ENCODE peak calls at places on chromosomes 13 and 19, in four cellular contexts. One of them, this sample, is unnamed.

GRCh38 chr13:26186995-26187394 is 35.1 kb downstream of the RNF6 start:
- DNase-seq in globus pallidus: no peak
- DNase-seq in stimulated activated CD4-positive, alpha-beta T cell treated with anti-CD3 and anti-CD28 coated beads, Interleukin-15, amount 100 ng/mL, for 48 hours: no peak
- DNase-seq in thoracic aorta: no peak
- DNase-seq in this sample: no peak

GRCh38 chr13:32047088-32047487 is 15.5 kb downstream of the FRY start:
- DNase-seq in stimulated activated CD4-positive, alpha-beta T cell treated with anti-CD3 and anti-CD28 coated beads, Interleukin-15, amount 100 ng/mL, for 48 hours: no peak
- DNase-seq in thoracic aorta: no peak
- DNase-seq in globus pallidus: peak
- DNase-seq in this sample: no peak

GRCh38 chr19:42076375-42076944 is 494 bp downstream of the ZNF574 start:
- DNase-seq in stimulated activated CD4-positive, alpha-beta T cell treated with anti-CD3 and anti-CD28 coated beads, Interleukin-15, amount 100 ng/mL, for 48 hours: no peak
- DNase-seq in thoracic aorta: no peak
- DNase-seq in globus pallidus: no peak
- DNase-seq in this sample: no peak

GRCh38 chr19:15371786-15372380 is 7.7 kb downstream of the AKAP8 start:
- DNase-seq in stimulated activated CD4-positive, alpha-beta T cell treated with anti-CD3 and anti-CD28 coated beads, Interleukin-15, amount 100 ng/mL, for 48 hours: no peak
- DNase-seq in thoracic aorta: no peak
- DNase-seq in globus pallidus: no peak
- DNase-seq in this sample: no peak

GRCh38 chr19:12949363-12950284 is 4.0 kb downstream of the RAD23A start:
- DNase-seq in thoracic aorta: no peak
- DNase-seq in stimulated activated CD4-positive, alpha-beta T cell treated with anti-CD3 and anti-CD28 coated beads, Interleukin-15, amount 100 ng/mL, for 48 hours: no peak
- DNase-seq in globus pallidus: no peak
- DNase-seq in this sample: no peak

GRCh38 chr13:51826606-51827005 is 18.4 kb downstream of the TMEM272 start:
- DNase-seq in stimulated activated CD4-positive, alpha-beta T cell treated with anti-CD3 and anti-CD28 coated beads, Interleukin-15, amount 100 ng/mL, for 48 hours: no peak
- DNase-seq in globus pallidus: no peak
- DNase-seq in thoracic aorta: no peak
- DNase-seq in this sample: no peak

GRCh38 chr19:35458192-35458591 is 10.1 kb downstream of the FFAR2 start:
- DNase-seq in thoracic aorta: no peak
- DNase-seq in stimulated activated CD4-positive, alpha-beta T cell treated with anti-CD3 and anti-CD28 coated beads, Interleukin-15, amount 100 ng/mL, for 48 hours: no peak
- DNase-seq in globus pallidus: no peak
- DNase-seq in this sample: no peak

GRCh38 chr13:74250738-74251190 is 116.6 kb upstream of the KLF12 start:
- DNase-seq in thoracic aorta: no peak
- DNase-seq in stimulated activated CD4-positive, alpha-beta T cell treated with anti-CD3 and anti-CD28 coated beads, Interleukin-15, amount 100 ng/mL, for 48 hours: no peak
- DNase-seq in globus pallidus: no peak
- DNase-seq in this sample: no peak

GRCh38 chr13:45364876-45365557 is 24.0 kb upstream of the TPT1 start:
- DNase-seq in thoracic aorta: no peak
- DNase-seq in globus pallidus: no peak
- DNase-seq in stimulated activated CD4-positive, alpha-beta T cell treated with anti-CD3 and anti-CD28 coated beads, Interleukin-15, amount 100 ng/mL, for 48 hours: no peak
- DNase-seq in this sample: no peak

GRCh38 chr13:110499621-110500281 is 61.8 kb downstream of the RAB20 start:
- DNase-seq in thoracic aorta: no peak
- DNase-seq in stimulated activated CD4-positive, alpha-beta T cell treated with anti-CD3 and anti-CD28 coated beads, Interleukin-15, amount 100 ng/mL, for 48 hours: no peak
- DNase-seq in globus pallidus: no peak
- DNase-seq in this sample: no peak

GRCh38 chr13:28533441-28534166 is 38.7 kb upstream of the FLT1 start:
- DNase-seq in thoracic aorta: no peak
- DNase-seq in stimulated activated CD4-positive, alpha-beta T cell treated with anti-CD3 and anti-CD28 coated beads, Interleukin-15, amount 100 ng/mL, for 48 hours: no peak
- DNase-seq in globus pallidus: no peak
- DNase-seq in this sample: no peak

GRCh38 chr13:110680852-110681251 is 25.1 kb downstream of the CARS2 start:
- DNase-seq in stimulated activated CD4-positive, alpha-beta T cell treated with anti-CD3 and anti-CD28 coated beads, Interleukin-15, amount 100 ng/mL, for 48 hours: no peak
- DNase-seq in globus pallidus: no peak
- DNase-seq in thoracic aorta: no peak
- DNase-seq in this sample: peak

GRCh38 chr19:22617614-22618325 is 16.4 kb upstream of the ZNF492 start:
- DNase-seq in globus pallidus: no peak
- DNase-seq in thoracic aorta: no peak
- DNase-seq in stimulated activated CD4-positive, alpha-beta T cell treated with anti-CD3 and anti-CD28 coated beads, Interleukin-15, amount 100 ng/mL, for 48 hours: no peak
- DNase-seq in this sample: no peak

GRCh38 chr13:24100152-24100551 is 60.4 kb upstream of the SPATA13 start:
- DNase-seq in stimulated activated CD4-positive, alpha-beta T cell treated with anti-CD3 and anti-CD28 coated beads, Interleukin-15, amount 100 ng/mL, for 48 hours: no peak
- DNase-seq in thoracic aorta: no peak
- DNase-seq in globus pallidus: no peak
- DNase-seq in this sample: no peak

GRCh38 chr19:2080336-2080988 is 15.7 kb downstream of the MOB3A start:
- DNase-seq in thoracic aorta: no peak
- DNase-seq in stimulated activated CD4-positive, alpha-beta T cell treated with anti-CD3 and anti-CD28 coated beads, Interleukin-15, amount 100 ng/mL, for 48 hours: no peak
- DNase-seq in globus pallidus: no peak
- DNase-seq in this sample: no peak

This sample was measured in HepG2.